ENCODE peak calls at places on chromosomes 3 and 15, in ten cellular contexts. H is esophagus muscularis mucosa, T is astrocyte of the spinal cord, S is BJ, F is tibial nerve, G is right lobe of liver, R is GM23338, A is AG09319, B is B cell, K is brain microvascular endothelial cell. V is an unnamed sample.

GRCh38 chr3:187368251-187368733 is at the start of gene RTP4:
- DNase-seq in T (peak; percentile 66), K (no peak), R (no peak), G (no peak), F (peak; percentile 22), B (peak; percentile 71), A (peak; percentile 29), S (no peak), H (no peak), V (no peak)

GRCh38 chr15:22224241-22224671 is 143.9 kb downstream of the OR4M2 start:
- DNase-seq in R (no peak), F (no peak), G (no peak), S (no peak), K (no peak), A (no peak), B (no peak), T (no peak), H (no peak), V (peak; percentile 81)

GRCh38 chr15:32723171-32723948 is 5.6 kb downstream of the GREM1 start:
- DNase-seq in G (no peak), K (no peak), B (no peak), T (no peak), A (no peak), S (no peak), H (no peak), R (no peak), F (no peak), V (no peak)

GRCh38 chr3:183524476-183524875 is 31.0 kb downstream of the KLHL6 start:
- DNase-seq in K (no peak), S (no peak), A (no peak), G (no peak), R (no peak), H (no peak), F (no peak), T (no peak), B (no peak), V (no peak)

GRCh38 chr3:89364309-89364708 is 256.9 kb downstream of the EPHA3 start:
- DNase-seq in F (no peak), R (no peak), G (no peak), H (no peak), T (no peak), B (no peak), K (no peak), S (no peak), A (no peak), V (no peak)

GRCh38 chr3:52052831-52053306 is 3.5 kb downstream of the DUSP7 start:
- DNase-seq in T (peak; percentile 74), B (no peak), R (peak; percentile 88), H (peak; percentile 96), K (peak; percentile 75), S (peak; percentile 31), A (peak; percentile 51), G (peak; percentile 89), F (peak; percentile 84), V (peak; percentile 88)

GRCh38 chr3:124657138-124657537 is 73.1 kb upstream of the UMPS start:
- DNase-seq in B (no peak), F (no peak), A (no peak), S (no peak), R (no peak), T (no peak), G (no peak), H (no peak), K (no peak), V (no peak)

GRCh38 chr3:5212625-5213573 is 25.4 kb downstream of the EDEM1 start:
- DNase-seq in G (no peak), R (peak; percentile 43), F (no peak), B (no peak), K (no peak), H (no peak), S (no peak), A (no peak), T (no peak), V (no peak)

GRCh38 chr3:123663977-123664376 is 79.1 kb upstream of the HACD2 start:
- DNase-seq in T (no peak), H (no peak), G (no peak), S (no peak), F (no peak), K (no peak), R (no peak), A (no peak), B (no peak), V (no peak)

GRCh38 chr15:74176262-74177208 is 3.0 kb downstream of the ISLR start:
- DNase-seq in S (no peak), B (no peak), G (no peak), H (no peak), F (no peak), T (peak; percentile 34), A (no peak), R (peak; percentile 44), K (no peak), V (no peak)

GRCh38 chr3:6821411-6821810 is 39.5 kb upstream of the GRM7 start:
- DNase-seq in F (no peak), R (no peak), A (no peak), B (no peak), T (peak; percentile 63), H (no peak), G (no peak), S (no peak), K (no peak), V (no peak)

GRCh38 chr15:43220991-43221403 is at the start of gene EPB42:
- DNase-seq in G (no peak), H (no peak), R (no peak), F (no peak), A (no peak), T (no peak), K (no peak), S (no peak), B (no peak), V (no peak)

GRCh38 chr3:136075218-136075808 is 109.8 kb downstream of the PPP2R3A start:
- DNase-seq in H (no peak), S (no peak), T (peak; percentile 79), K (peak; percentile 76), R (peak; percentile 85), B (peak; percentile 75), A (peak; percentile 59), G (no peak), F (peak; percentile 88), V (no peak)

GRCh38 chr15:25933456-25934158 is 70.5 kb upstream of the ATP10A start:
- DNase-seq in R (peak; percentile 90), A (peak; percentile 65), S (peak; percentile 38), B (peak; percentile 59), H (peak; percentile 93), T (peak; percentile 83), K (peak; percentile 75), F (peak; percentile 36), G (no peak), V (peak; percentile 89)

GRCh38 chr15:84570164-84570692 is 30.6 kb upstream of the ZSCAN2 start:
- DNase-seq in K (no peak), H (no peak), A (peak; percentile 12), F (peak; percentile 53), S (no peak), T (peak; percentile 21), G (peak; percentile 77), B (peak; percentile 58), R (peak; percentile 48), V (peak; percentile 86)

GRCh38 chr3:166283856-166284255 is 446.6 kb upstream of the BCHE start:
- DNase-seq in F (no peak), T (peak; percentile 93), K (peak; percentile 67), H (no peak), A (no peak), S (no peak), G (no peak), B (no peak), R (no peak), V (no peak)

GRCh38 chr15:81221449-81221848 is 24.8 kb downstream of the IL16 start:
- DNase-seq in G (no peak), A (peak; percentile 47), H (no peak), K (no peak), T (no peak), B (no peak), F (no peak), R (no peak), S (no peak), V (no peak)

GRCh38 chr3:33075996-33076395 is 20.9 kb downstream of the GLB1 start:
- DNase-seq in A (peak; percentile 23), R (no peak), T (no peak), B (no peak), G (no peak), H (no peak), S (no peak), F (no peak), K (no peak), V (no peak)

GRCh38 chr3:33076952-33077351 is 20.0 kb downstream of the GLB1 start:
- DNase-seq in K (no peak), G (no peak), F (no peak), R (no peak), T (no peak), H (no peak), S (no peak), B (no peak), A (no peak), V (no peak)

GRCh38 chr3:33071946-33072345 is 25.0 kb downstream of the GLB1 start:
- DNase-seq in S (no peak), R (no peak), G (no peak), H (no peak), B (no peak), T (no peak), K (no peak), F (no peak), A (no peak), V (no peak)

GRCh38 chr3:33071181-33071580 is 25.8 kb downstream of the GLB1 start:
- DNase-seq in R (no peak), H (no peak), S (no peak), B (no peak), A (no peak), K (no peak), G (no peak), T (no peak), F (no peak), V (no peak)

GRCh38 chr3:33074217-33075067 is 22.5 kb downstream of the GLB1 start:
- DNase-seq in H (no peak), G (no peak), T (peak; percentile 71), K (peak; percentile 59), S (no peak), R (peak; percentile 93), F (peak; percentile 51), B (peak; percentile 67), A (peak; percentile 23), V (no peak)
- TF ChIP-seq CTCF in H (peak; percentile 82), G (peak; percentile 87), T (peak; percentile 97), K (peak; percentile 98), S (peak; percentile 98), R (peak; percentile 97), F (peak; percentile 57), B (peak; percentile 85), A (peak; percentile 95), V (peak; percentile 95)

GRCh38 chr3:73086071-73086494 is 24.6 kb downstream of the EBLN2 start:
- DNase-seq in A (no peak), S (no peak), G (no peak), K (peak; percentile 22), F (peak; percentile 56), H (no peak), B (peak; percentile 48), R (peak; percentile 60), T (peak; percentile 35), V (no peak)
- TF ChIP-seq CTCF in A (peak; percentile 75), S (peak; percentile 70), G (peak; percentile 81), K (peak; percentile 82), F (peak; percentile 78), H (peak; percentile 75), B (peak; percentile 92), R (peak; percentile 93), T (peak; percentile 68), V (peak; percentile 87)

GRCh38 chr3:40505599-40506462 is at the start of gene ZNF620:
- DNase-seq in K (peak; percentile 38), G (peak; percentile 82), T (peak; percentile 54), A (no peak), F (peak; percentile 45), H (peak; percentile 92), S (no peak), B (peak; percentile 60), R (peak; percentile 96), V (peak; percentile 90)
- TF ChIP-seq CTCF in K (peak; percentile 57), G (peak; percentile 38), T (peak; percentile 46), A (peak; percentile 35), F (no peak), H (peak; percentile 26), S (peak; percentile 52), B (peak; percentile 18), R (peak; percentile 56), V (peak; percentile 45)

GRCh38 chr3:128725932-128726690 is at the start of gene RAB7A:
- DNase-seq in B (peak; percentile 98), T (peak; percentile 99), R (peak; percentile 99), F (peak; percentile 96), G (peak; percentile 99), K (peak; percentile 99), H (peak; percentile 99), A (peak; percentile 96), S (peak; percentile 93), V (peak; percentile 99)
- TF ChIP-seq CTCF in B (no peak), T (no peak), R (no peak), F (peak; percentile 55), G (peak; percentile 8), K (peak; percentile 0), H (no peak), A (no peak), S (no peak), V (no peak)

V was measured in osteocyte.